ENCODE peak calls at places on chromosomes 6 and 20, in four cellular contexts. M, P, N and Q are unnamed samples.

GRCh38 chr20:37925265-37926165 is 22.6 kb downstream of the VSTM2L start:
- DNase-seq in P (no peak), M (no peak), N (no peak), Q (no peak)

GRCh38 chr6:107630341-107630995 is 140.6 kb downstream of the SOBP start:
- DNase-seq in N (no peak), M (no peak), P (no peak), Q (no peak)

GRCh38 chr6:154555075-154555677 is 44.7 kb upstream of the CNKSR3 start:
- DNase-seq in M (no peak), N (peak; percentile 64), P (no peak), Q (no peak)

GRCh38 chr6:28537065-28537464 is 11.4 kb downstream of the GPX5 start:
- DNase-seq in M (peak; percentile 12), N (peak; percentile 69), P (no peak), Q (no peak)

GRCh38 chr6:134902074-134902861 is 47.6 kb downstream of the ALDH8A1 start:
- DNase-seq in N (peak; percentile 80), P (no peak), M (no peak), Q (no peak)

GRCh38 chr6:116492331-116493067 is 18.9 kb upstream of the CALHM5 start:
- DNase-seq in M (no peak), P (no peak), N (peak; percentile 65), Q (no peak)

GRCh38 chr20:59933296-59933848 is at the start of gene SYCP2:
- DNase-seq in N (no peak), M (peak; percentile 28), P (no peak), Q (no peak)

GRCh38 chr6:90730191-90730673 is 143.4 kb upstream of the MAP3K7 start:
- DNase-seq in M (no peak), N (no peak), P (no peak), Q (no peak)

GRCh38 chr20:36654506-36654905 is 8.5 kb upstream of the SLA2 start:
- DNase-seq in N (no peak), M (no peak), P (no peak), Q (no peak)

GRCh38 chr6:127732927-127733326 is 156.0 kb downstream of the C6orf58 start:
- DNase-seq in N (no peak), P (no peak), M (no peak), Q (no peak)

GRCh38 chr6:160260283-160261119 is 1.9 kb upstream of the SLC22A2 start:
- DNase-seq in M (no peak), P (no peak), N (no peak), Q (no peak)

GRCh38 chr20:48463916-48464315 is 363.9 kb downstream of the PREX1 start:
- DNase-seq in M (peak; percentile 42), P (no peak), N (peak; percentile 39), Q (no peak)

GRCh38 chr6:169520104-169520503 is 181.7 kb downstream of the WDR27 start:
- DNase-seq in P (no peak), M (peak; percentile 69), N (no peak), Q (no peak)

GRCh38 chr6:36998723-36999466 is 6.6 kb upstream of the FGD2 start:
- DNase-seq in N (no peak), P (no peak), M (no peak), Q (no peak)

GRCh38 chr6:93437491-93437890 is 18.1 kb upstream of the EPHA7 start:
- DNase-seq in P (no peak), M (no peak), N (no peak), Q (no peak)

GRCh38 chr20:25256226-25256859 is 8.5 kb downstream of the PYGB start:
- DNase-seq in M (no peak), P (no peak), N (no peak), Q (no peak)

DNA sequence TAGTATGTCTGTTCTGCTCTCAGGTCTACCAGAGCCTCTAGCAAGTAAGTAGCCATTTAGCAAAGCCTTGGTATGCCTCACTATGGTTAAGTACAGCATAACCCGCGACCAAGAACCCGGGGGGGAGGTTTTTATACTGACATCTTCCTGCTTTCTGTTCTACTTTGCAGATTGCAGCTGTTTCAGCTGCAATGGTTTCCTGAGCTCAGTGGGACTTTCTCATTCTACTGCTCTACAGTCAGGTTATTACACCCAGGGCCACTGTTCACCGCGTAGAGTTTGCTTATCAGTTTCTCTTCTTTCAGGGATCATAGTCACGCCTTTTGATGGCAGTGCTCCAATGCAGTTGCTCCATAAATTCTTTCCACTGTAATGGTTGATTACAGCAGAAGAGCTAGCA is 631.3 kb downstream of the TFAP2A start:
- DNase-seq in P (no peak), M (no peak), N (no peak), Q (no peak)
- H3K9ac ChIP-seq in P (no peak overlapping the region), M (no peak overlapping the region), N (no peak overlapping the region), Q (no peak overlapping the region)

GRCh38 chr6:3075522-3076113 is 7.3 kb downstream of the RIPK1 start:
- DNase-seq in N (no peak), M (peak; percentile 19), P (no peak), Q (no peak)
- H3K9ac ChIP-seq in N (no peak overlapping the region), M (no peak overlapping the region), P (no peak overlapping the region), Q (no peak overlapping the region)

DNA sequence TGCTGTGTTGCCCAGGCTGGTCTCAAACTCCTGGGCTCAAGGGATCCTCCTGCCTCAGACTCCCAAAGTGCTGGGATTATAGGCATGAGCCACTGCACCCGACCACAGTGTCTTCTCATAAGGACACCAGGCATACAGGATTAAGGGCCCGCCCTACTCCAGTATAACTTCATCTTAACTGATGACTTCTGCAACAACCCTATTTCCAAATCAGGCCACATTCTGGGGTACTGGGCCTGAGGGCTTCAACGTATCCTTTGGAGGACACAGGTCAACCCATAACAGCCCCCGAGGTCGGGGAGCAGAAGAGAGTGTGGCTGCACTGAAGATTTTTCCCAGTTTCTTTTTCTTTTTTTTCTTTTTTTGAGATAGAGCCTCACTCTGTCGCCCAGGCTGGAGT is 39.7 kb downstream of the SUN5 start:
- DNase-seq in M (no peak), N (no peak), P (peak; percentile 3), Q (no peak)
- H3K9ac ChIP-seq in M (no peak overlapping the region), N (no peak overlapping the region), P (no peak overlapping the region), Q (no peak overlapping the region)

GRCh38 chr6:84066536-84066935 is 33.0 kb downstream of the MRAP2 start:
- DNase-seq in P (no peak), N (no peak), M (no peak), Q (no peak)

GRCh38 chr6:84061174-84061573 is 27.6 kb downstream of the MRAP2 start:
- DNase-seq in P (no peak), N (no peak), M (no peak), Q (no peak)

GRCh38 chr6:84062519-84063154 is 29.1 kb downstream of the MRAP2 start:
- DNase-seq in M (no peak), N (peak; percentile 79), P (no peak), Q (no peak)

GRCh38 chr6:84061613-84062398 is 28.2 kb downstream of the MRAP2 start:
- DNase-seq in N (no peak), P (no peak), M (no peak), Q (no peak)

DNA sequence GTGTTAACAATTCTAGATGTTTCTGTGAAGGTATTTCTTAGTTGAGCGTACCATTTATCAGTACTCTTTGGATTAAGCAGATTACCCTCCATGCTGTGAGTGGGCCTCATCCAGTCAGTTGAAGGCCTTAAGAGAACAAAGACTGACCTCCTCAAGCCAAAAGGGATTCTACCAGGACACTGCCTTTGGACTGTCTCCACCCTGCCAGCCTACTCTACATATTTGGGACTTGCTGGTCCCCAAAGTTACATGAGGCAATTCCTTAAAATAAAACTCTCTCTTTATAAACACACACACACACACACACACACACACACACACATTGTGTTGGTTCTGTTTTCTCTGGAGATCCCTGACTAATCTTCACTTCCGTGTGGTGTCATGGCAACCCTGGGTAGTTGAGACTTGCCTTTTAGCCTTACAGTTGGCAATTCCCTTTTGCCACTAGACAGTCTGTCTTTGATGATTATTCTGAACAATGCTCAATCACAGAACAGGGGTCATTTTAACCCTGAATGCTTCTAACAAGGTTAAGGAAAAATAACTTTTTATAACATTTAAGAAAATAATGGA is 32.2 kb downstream of the MRAP2 start:
- DNase-seq in M (no peak), P (no peak), N (no peak), Q (no peak)
- H3K9ac ChIP-seq in M (no peak overlapping the region), P (no peak overlapping the region), N (no peak overlapping the region), Q (no peak overlapping the region)

GRCh38 chr6:44002071-44002590 is 125.1 kb downstream of the MRPL14 start:
- DNase-seq in M (no peak), P (no peak), N (no peak), Q (peak; percentile 62)
- H3K9ac ChIP-seq in M (no peak overlapping the region), P (peak overlapping the region; percentile 65), N (peak overlapping the region; percentile 58), Q (peak overlapping the region; percentile 72)

GRCh38 chr6:10556496-10557391 is 35.6 kb downstream of the GCNT2 start:
- DNase-seq in M (no peak), N (no peak), P (no peak), Q (no peak)
- H3K9ac ChIP-seq in M (no peak overlapping the region), N (peak overlapping the region; percentile 69), P (no peak overlapping the region), Q (peak overlapping the region; percentile 71)

GRCh38 chr20:18323705-18324104 is 35.4 kb downstream of the ZNF133 start:
- DNase-seq in P (no peak), N (peak; percentile 28), M (no peak), Q (peak; percentile 74)
- H3K9ac ChIP-seq in P (no peak overlapping the region), N (no peak overlapping the region), M (no peak overlapping the region), Q (no peak overlapping the region)